ENCODE peak calls at places on chromosomes 6 and 20, in five cellular contexts. K, Z, P, E and D are unnamed samples. For H3K4me1, the result is how much of the 10 kb centered on the place peaks cover.

GRCh38 chr6:163228041-163228440 is 186.5 kb upstream of the QKI start:
- DNase-seq in K (no peak), Z (no peak), P (no peak), E (no peak), D (no peak)

GRCh38 chr6:111338843-111339242 is 144.2 kb downstream of the REV3L start:
- DNase-seq in K (no peak), Z (no peak), P (no peak), E (no peak), D (no peak)

GRCh38 chr6:136520520-136520919 is 29.7 kb downstream of the MAP7 start:
- DNase-seq in K (no peak), Z (no peak), P (no peak), E (no peak), D (no peak)

GRCh38 chr20:38460040-38460623 is 12.5 kb upstream of the RALGAPB start:
- DNase-seq in K (peak), Z (no peak), P (no peak), E (no peak), D (peak)

GRCh38 chr6:129006685-129007514 is 124.0 kb downstream of the LAMA2 start:
- DNase-seq in K (no peak), Z (no peak), P (no peak), E (no peak), D (no peak)

GRCh38 chr20:5393218-5393870 is 76.6 kb upstream of the PROKR2 start:
- DNase-seq in K (no peak), Z (no peak), P (no peak), E (no peak), D (no peak)

GRCh38 chr6:21258665-21259064 is 334.9 kb upstream of the SOX4 start:
- DNase-seq in K (no peak), Z (no peak), P (no peak), E (no peak), D (no peak)

GRCh38 chr20:55579802-55580201 is 425.5 kb downstream of the CBLN4 start:
- DNase-seq in K (no peak), Z (no peak), P (no peak), E (no peak), D (no peak)

GRCh38 chr20:8764289-8764962 is 304.5 kb upstream of the PLCB4 start:
- DNase-seq in K (no peak), Z (no peak), P (no peak), E (no peak), D (peak)

GRCh38 chr20:57437267-57437666 is 46.1 kb downstream of the RBM38 start:
- DNase-seq in K (no peak), Z (no peak), P (no peak), E (no peak), D (no peak)

GRCh38 chr6:158978752-158979151 is 21.2 kb downstream of the RSPH3 start:
- DNase-seq in K (no peak), Z (no peak), P (no peak), E (no peak), D (no peak)

GRCh38 chr6:22966711-22967110 is 397.3 kb downstream of the HDGFL1 start:
- DNase-seq in K (no peak), Z (no peak), P (no peak), E (no peak), D (peak)

GRCh38 chr20:53800883-53801604 is 207.4 kb upstream of the ZNF217 start:
- DNase-seq in K (no peak), Z (no peak), P (no peak), E (no peak), D (no peak)

GRCh38 chr6:108250240-108250866 is 10.5 kb downstream of the SNX3 start:
- DNase-seq in K (no peak), Z (peak), P (no peak), E (no peak), D (no peak)

GRCh38 chr6:108798672-108799355 is 49.4 kb upstream of the ARMC2 start:
- DNase-seq in K (no peak), Z (no peak), P (peak), E (peak), D (no peak)

GRCh38 chr20:51238675-51239305 is 215.9 kb upstream of the KCNG1 start:
- DNase-seq in K (no peak), Z (no peak), P (no peak), E (no peak), D (no peak)

GRCh38 chr20:4555188-4555893 is 166.4 kb upstream of the PRND start:
- DNase-seq in K (no peak), Z (no peak), P (no peak), E (no peak), D (no peak)

GRCh38 chr6:49637333-49637698 is 677 bp upstream of the RHAG start:
- DNase-seq in K (no peak), Z (no peak), P (no peak), E (no peak), D (no peak)

GRCh38 chr20:31523361-31524283 is 9.4 kb downstream of the HM13 start:
- DNase-seq in K (peak), Z (no peak), P (no peak), E (no peak), D (no peak)

GRCh38 chr6:43078651-43079050 is 2.5 kb downstream of the PTK7 start:
- DNase-seq in K (no peak), Z (no peak), P (no peak), E (no peak), D (no peak)

GRCh38 chr20:37956099-37956498 is 53.2 kb downstream of the VSTM2L start:
- DNase-seq in K (no peak), Z (no peak), P (no peak), E (no peak), D (peak)

GRCh38 chr6:19209202-19209601 is 628.0 kb upstream of the ID4 start:
- DNase-seq in K (no peak), Z (no peak), P (no peak), E (no peak), D (no peak)

GRCh38 chr6:138540468-138540867 is 41.2 kb upstream of the NHSL1 start:
- DNase-seq in K (no peak), Z (no peak), P (no peak), E (no peak), D (no peak)

GRCh38 chr6:39855356-39855995 is 63.3 kb downstream of the DAAM2 start:
- DNase-seq in K (no peak), Z (no peak), P (no peak), E (no peak), D (no peak)

GRCh38 chr6:41688256-41688965 is 47.0 kb downstream of the TFEB start:
- DNase-seq in K (no peak), Z (no peak), P (no peak), E (peak), D (no peak)

GRCh38 chr6:27582928-27583725 is 110.2 kb upstream of the ZNF184 start:
- DNase-seq in K (no peak), Z (peak), P (no peak), E (no peak), D (no peak)

GRCh38 chr20:13105864-13106457 is 97.2 kb downstream of the SPTLC3 start:
- DNase-seq in K (no peak), Z (no peak), P (no peak), E (no peak), D (no peak)

GRCh38 chr20:39874049-39874893 is 814.8 kb downstream of the MAFB start:
- DNase-seq in K (peak), Z (peak), P (peak), E (peak), D (peak)

GRCh38 chr20:32339116-32339515 is 19.0 kb upstream of the ASXL1 start:
- DNase-seq in K (peak), Z (no peak), P (no peak), E (no peak), D (no peak)

GRCh38 chr20:34874094-34874654 is 1.5 kb upstream of the GGT7 start:
- DNase-seq in K (peak), Z (peak), P (peak), E (peak), D (peak)

GRCh38 chr6:160730911-160731310 is 28.9 kb downstream of the PLG start:
- DNase-seq in K (no peak), Z (peak), P (no peak), E (no peak), D (no peak)

GRCh38 chr6:169811072-169811471 is 59.6 kb downstream of the ERMARD start:
- DNase-seq in K (peak), Z (peak), P (no peak), E (no peak), D (no peak)

GRCh38 chr6:117440558-117441525 is 15.1 kb upstream of the ROS1 start:
- DNase-seq in K (no peak), Z (no peak), P (no peak), E (no peak), D (no peak)

GRCh38 chr20:19777311-19777710 is 19.3 kb downstream of the RIN2 start:
- DNase-seq in K (no peak), Z (no peak), P (no peak), E (no peak), D (no peak)

GRCh38 chr20:19773471-19773870 is 15.4 kb downstream of the RIN2 start:
- DNase-seq in K (no peak), Z (no peak), P (no peak), E (no peak), D (no peak)

GRCh38 chr20:19777981-19778380 is 19.9 kb downstream of the RIN2 start:
- DNase-seq in K (no peak), Z (no peak), P (no peak), E (no peak), D (no peak)

GRCh38 chr20:19774086-19774933 is 16.3 kb downstream of the RIN2 start:
- DNase-seq in K (no peak), Z (no peak), P (no peak), E (no peak), D (no peak)

DNA sequence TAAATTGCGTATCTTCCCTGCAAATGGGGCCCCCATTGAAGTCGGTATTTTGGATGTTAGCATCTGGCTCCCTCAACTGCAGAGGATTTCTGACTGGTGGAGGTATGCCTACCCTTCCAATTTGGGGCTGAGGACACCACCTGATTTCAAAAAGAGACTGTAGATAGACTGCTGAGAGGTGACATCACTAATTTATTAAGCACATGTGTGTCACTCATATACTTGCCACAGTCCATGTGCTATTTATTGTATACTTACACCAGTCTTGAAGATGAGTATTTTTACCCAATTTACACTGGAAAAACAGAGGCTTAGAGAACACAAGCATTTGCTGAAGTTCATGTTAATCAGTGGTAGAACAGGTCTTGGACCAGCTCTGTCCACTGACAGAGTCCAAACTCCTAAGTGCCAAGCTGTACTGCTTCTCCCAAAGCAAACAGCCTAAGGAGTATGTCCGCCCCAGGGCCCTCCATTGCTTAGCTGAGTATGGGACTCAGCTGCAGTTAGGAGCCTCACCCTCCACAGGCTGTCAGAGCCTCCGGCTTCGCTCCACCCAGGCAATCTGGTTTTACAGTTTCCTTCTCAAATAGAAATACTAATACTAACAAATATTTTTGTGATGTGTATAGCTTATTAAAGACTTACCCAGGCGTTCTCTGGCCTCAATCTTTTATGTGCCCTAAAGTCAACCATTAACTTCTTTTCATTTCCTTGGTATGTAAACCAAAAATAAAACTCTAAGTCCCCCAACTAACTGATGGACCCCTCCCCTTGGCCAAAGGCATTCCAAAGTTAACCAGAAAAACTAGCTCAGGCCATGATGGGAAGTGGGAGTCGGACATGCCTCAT is 17.5 kb downstream of the RIN2 start:
- DNase-seq in K (no peak), Z (no peak), P (no peak), E (no peak), D (peak)
- H3K4me1 ChIP-seq in K (under half), Z (under half), P (under half), E (under half), D (under half)

DNA sequence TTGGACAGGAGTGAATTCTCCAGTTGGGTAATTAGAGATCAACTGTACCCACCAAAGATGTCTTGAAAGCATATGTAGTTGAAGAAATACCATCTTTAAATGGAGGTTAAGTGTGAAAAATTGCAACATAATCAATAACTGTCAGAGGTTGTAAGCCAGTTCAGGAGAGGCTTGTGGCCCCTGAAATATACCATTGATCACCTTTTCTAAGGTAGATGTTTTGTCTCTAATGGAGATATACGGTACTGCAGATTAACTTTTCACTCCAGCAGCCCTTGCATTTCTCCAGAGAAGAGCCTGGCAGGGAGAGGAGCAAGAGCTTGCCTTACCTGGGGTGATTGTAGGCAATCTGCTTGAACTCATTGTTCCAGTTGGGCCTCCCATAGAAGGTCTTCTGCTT is 48.8 kb downstream of the NOX3 start:
- DNase-seq in K (no peak), Z (no peak), P (no peak), E (no peak), D (no peak)
- TF ChIP-seq CTCF in K (no peak), Z (peak), P (no peak), E (no peak), D (no peak)

GRCh38 chr6:3431994-3432393 is 24.9 kb downstream of the SLC22A23 start:
- DNase-seq in K (no peak), Z (no peak), P (no peak), E (no peak), D (no peak)
- H3K4me1 ChIP-seq in K (under half), Z (under half), P (under half), E (under half), D (under half)

GRCh38 chr20:47317127-47317895 is 39.2 kb downstream of the ZMYND8 start:
- DNase-seq in K (peak), Z (peak), P (peak), E (peak), D (peak)
- TF ChIP-seq CTCF in K (no peak), Z (no peak), P (no peak), E (no peak), D (no peak)

GRCh38 chr6:149844480-149844879 is 19.7 kb downstream of the LRP11 start:
- DNase-seq in K (no peak), Z (no peak), P (no peak), E (no peak), D (no peak)
- H3K4me1 ChIP-seq in K (under half), Z (under half), P (under half), E (under half), D (under half)

DNA sequence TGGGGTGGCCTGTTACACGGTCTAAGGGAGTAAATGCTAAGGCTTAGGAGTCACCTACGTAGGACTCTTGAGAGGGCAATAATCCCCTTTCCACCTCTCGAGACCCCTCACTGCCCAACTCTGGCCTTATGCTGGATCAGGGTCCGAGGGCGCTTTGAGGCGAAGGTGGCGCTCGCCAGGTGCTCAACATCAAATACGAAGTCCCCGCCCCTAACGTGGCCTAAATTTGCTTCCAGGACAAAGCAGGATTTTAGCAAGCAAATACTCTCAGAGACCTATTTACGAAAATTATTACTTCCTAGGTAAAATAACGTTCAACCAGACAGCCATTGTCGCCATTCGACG is 420 bp upstream of the TRIM26 start:
- DNase-seq in K (no peak), Z (no peak), P (no peak), E (no peak), D (no peak)
- TF ChIP-seq CTCF in K (no peak), Z (peak), P (no peak), E (no peak), D (no peak)

DNA sequence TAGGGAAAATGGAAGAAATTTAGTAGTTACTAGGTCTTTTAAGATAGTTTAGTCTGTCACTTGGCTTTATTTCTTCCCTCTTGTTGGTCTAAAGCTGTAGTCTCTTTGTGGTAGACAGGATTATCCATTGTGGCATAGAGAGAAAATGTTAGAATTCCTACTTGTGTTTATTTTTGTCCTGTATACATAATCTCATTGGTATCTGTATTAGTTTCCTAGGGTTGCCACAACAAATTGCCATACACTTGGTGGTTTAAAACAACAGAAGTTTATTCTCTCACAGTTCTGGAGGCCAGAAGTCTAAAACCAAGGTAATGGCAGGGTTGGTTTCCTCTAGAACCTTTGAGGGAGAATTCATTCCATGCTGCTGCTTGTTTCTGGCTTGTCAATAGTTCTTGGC is 119.4 kb downstream of the ZFAND3 start:
- DNase-seq in K (no peak), Z (no peak), P (no peak), E (no peak), D (no peak)
- H3K4me1 ChIP-seq in K (under half), Z (under half), P (under half), E (under half), D (under half)

GRCh38 chr20:25484224-25484846 is 76.9 kb downstream of the GINS1 start:
- DNase-seq in K (no peak), Z (no peak), P (no peak), E (no peak), D (peak)
- TF ChIP-seq CTCF in K (no peak), Z (peak), P (no peak), E (no peak), D (no peak)

GRCh38 chr6:127342296-127342945 is 988 bp downstream of the ECHDC1 start:
- DNase-seq in K (peak), Z (peak), P (no peak), E (no peak), D (peak)

GRCh38 chr6:127341471-127342202 is 1.8 kb downstream of the ECHDC1 start:
- DNase-seq in K (no peak), Z (no peak), P (no peak), E (no peak), D (no peak)

GRCh38 chr6:127338936-127339335 is 4.5 kb downstream of the ECHDC1 start:
- DNase-seq in K (no peak), Z (no peak), P (no peak), E (no peak), D (no peak)

GRCh38 chr6:127342946-127343752 is at the start of gene ECHDC1:
- DNase-seq in K (peak), Z (peak), P (peak), E (peak), D (peak)

DNA sequence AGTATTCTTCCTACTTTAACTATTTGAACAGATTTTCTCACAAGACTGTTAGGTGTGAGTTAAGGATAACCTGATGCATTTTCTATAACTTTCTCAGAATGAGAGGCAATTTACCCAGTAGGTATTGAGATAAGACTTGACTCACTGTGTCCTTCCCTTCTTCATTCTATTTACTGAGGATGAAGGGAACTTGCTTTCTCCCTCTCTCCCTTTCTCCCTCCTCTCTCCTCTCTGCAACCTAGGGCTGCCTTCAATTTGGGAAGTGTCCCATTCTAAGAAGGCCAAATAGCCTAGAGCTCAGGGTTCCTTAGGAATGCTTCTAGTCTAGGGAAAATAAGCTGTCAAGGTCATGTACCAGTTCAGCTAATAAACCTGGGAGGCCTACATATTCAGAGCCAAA is 3.2 kb downstream of the ECHDC1 start:
- DNase-seq in K (no peak), Z (no peak), P (no peak), E (no peak), D (no peak)
- H3K4me1 ChIP-seq in K (under half), Z (under half), P (under half), E (under half), D (under half)

GRCh38 chr6:134590449-134590848 is 272.5 kb upstream of the SGK1 start:
- DNase-seq in K (no peak), Z (no peak), P (no peak), E (no peak), D (no peak)
- TF ChIP-seq CTCF in K (no peak), Z (no peak), P (no peak), E (no peak), D (no peak)